ENCODE peak calls at places on chromosomes 4 and X, in ten cellular contexts. D, E, H, A, L, C, O, M, Y and P are unnamed samples.

GRCh38 chr4:5827108-5828004 is 65.5 kb downstream of the CRMP1 start:
- DNase-seq in H (no peak), A (no peak), C (no peak), O (no peak), M (no peak), E (no peak), Y (no peak), D (no peak), L (no peak), P (no peak)

GRCh38 chrX:74325130-74326059 is 21.4 kb downstream of the ZCCHC13 start:
- DNase-seq in M (no peak), C (no peak), L (no peak), H (peak; percentile 2), E (no peak), Y (no peak), D (no peak), A (no peak), O (no peak), P (no peak)

GRCh38 chr4:98055800-98056501 is 87.3 kb downstream of the STPG2 start:
- DNase-seq in C (no peak), E (no peak), D (no peak), A (no peak), Y (no peak), L (no peak), O (no peak), M (no peak), H (no peak), P (no peak)

GRCh38 chr4:152115794-152116193 is 355.0 kb upstream of the GATB start:
- DNase-seq in D (peak; percentile 47), M (no peak), C (no peak), O (no peak), H (no peak), Y (no peak), A (no peak), E (no peak), L (no peak), P (no peak)

GRCh38 chr4:165011403-165011802 is 20.4 kb upstream of the TRIM60 start:
- DNase-seq in D (no peak), Y (no peak), M (no peak), H (no peak), E (peak; percentile 18), L (no peak), A (no peak), C (no peak), O (no peak), P (no peak)

GRCh38 chr4:19823781-19824180 is 427.9 kb upstream of the SLIT2 start:
- DNase-seq in L (no peak), D (no peak), E (no peak), C (no peak), M (no peak), A (no peak), O (no peak), Y (no peak), H (no peak), P (no peak)

GRCh38 chr4:96767815-96768480 is 928.1 kb downstream of the PDHA2 start:
- DNase-seq in O (no peak), D (no peak), A (no peak), H (no peak), C (no peak), Y (no peak), M (no peak), E (no peak), L (no peak), P (no peak)

GRCh38 chr4:184471872-184472539 is 2.3 kb downstream of the IRF2 start:
- DNase-seq in M (no peak), O (no peak), L (no peak), C (no peak), E (peak; percentile 38), Y (no peak), H (peak; percentile 47), A (no peak), D (no peak), P (no peak)

GRCh38 chrX:107123750-107124149 is 5.1 kb upstream of the RBM41 start:
- DNase-seq in C (no peak), E (no peak), A (no peak), H (no peak), L (no peak), M (no peak), Y (no peak), D (no peak), O (no peak), P (no peak)

GRCh38 chr4:3257125-3257690 is 8.2 kb downstream of the MSANTD1 start:
- DNase-seq in L (no peak), A (no peak), D (no peak), E (peak; percentile 65), O (no peak), Y (no peak), H (no peak), M (no peak), C (no peak), P (no peak)

GRCh38 chr4:103484521-103484920 is 235.3 kb downstream of the TACR3 start:
- DNase-seq in C (no peak), E (no peak), Y (no peak), M (no peak), L (no peak), O (no peak), H (no peak), A (no peak), D (no peak), P (no peak)

GRCh38 chr4:126701756-126702155 is 931.0 kb upstream of the INTU start:
- DNase-seq in C (no peak), Y (no peak), O (no peak), L (no peak), D (no peak), H (peak; percentile 4), E (no peak), M (no peak), A (no peak), P (no peak)

GRCh38 chr4:40845136-40845910 is 95.6 kb downstream of the NSUN7 start:
- DNase-seq in O (no peak), H (peak; percentile 73), E (no peak), D (no peak), C (no peak), A (no peak), Y (no peak), L (no peak), M (no peak), P (no peak)

GRCh38 chr4:186827542-186827887 is 103.9 kb upstream of the FAT1 start:
- DNase-seq in M (no peak), O (no peak), H (no peak), E (no peak), Y (no peak), L (no peak), D (no peak), A (no peak), C (no peak), P (no peak)

GRCh38 chrX:307261-308111 is 11.1 kb downstream of the GTPBP6 start:
- DNase-seq in L (no peak), M (peak; percentile 42), H (no peak), D (no peak), C (no peak), Y (no peak), A (no peak), O (no peak), E (no peak), P (no peak)

GRCh38 chr4:17059192-17059634 is 160.8 kb upstream of the LDB2 start:
- DNase-seq in Y (no peak), D (no peak), H (no peak), A (no peak), C (no peak), M (no peak), L (no peak), E (no peak), O (no peak), P (no peak)

GRCh38 chr4:24248674-24249644 is 335.4 kb downstream of the DHX15 start:
- DNase-seq in M (no peak), Y (no peak), D (no peak), A (no peak), L (no peak), H (no peak), E (no peak), C (no peak), O (no peak), P (no peak)